ENCODE peak calls at places on chromosome 3, in ten cellular contexts. X is kidney, G is Panc1, M is AG04450, J is GM23248, T is testis, Z is A549, Y is lower lobe of right lung, F is esophagus muscularis mucosa, K is HepG2. A is an unnamed sample. For H3K9me3, the result is how much of the 10 kb centered on the place peaks cover.

GRCh38 chr3:113560845-113561623 is 28.7 kb downstream of the SIDT1 start:
- DNase-seq in F (no peak), Z (no peak), X (no peak), J (peak), T (no peak), K (no peak), Y (no peak), M (no peak), G (no peak), A (no peak)

GRCh38 chr3:8882171-8882593 is 81.1 kb downstream of the RAD18 start:
- DNase-seq in G (no peak), K (no peak), J (no peak), Y (no peak), F (no peak), X (no peak), Z (no peak), M (no peak), T (no peak), A (no peak)

GRCh38 chr3:24069045-24069444 is 124.0 kb downstream of the NR1D2 start:
- DNase-seq in G (no peak), J (peak), X (no peak), M (no peak), Z (no peak), T (no peak), K (peak), F (no peak), Y (no peak), A (no peak)

GRCh38 chr3:37745921-37746320 is 115.8 kb upstream of the CTDSPL start:
- DNase-seq in X (no peak), K (no peak), T (no peak), Y (no peak), G (no peak), F (peak), J (no peak), Z (no peak), M (no peak), A (no peak)

GRCh38 chr3:4976109-4976508 is 3.1 kb upstream of the BHLHE40 start:
- DNase-seq in K (peak), J (peak), Z (peak), M (no peak), G (no peak), T (peak), X (no peak), F (no peak), Y (peak), A (peak)

GRCh38 chr3:194069421-194070219 is 66.3 kb upstream of the HES1 start:
- DNase-seq in G (no peak), Z (no peak), J (peak), X (no peak), Y (no peak), T (no peak), M (no peak), F (no peak), K (peak), A (peak)

GRCh38 chr3:129336093-129336706 is 57.5 kb downstream of the HMCES start:
- DNase-seq in F (no peak), X (peak), M (no peak), T (no peak), Z (no peak), Y (no peak), K (no peak), J (no peak), G (no peak), A (no peak)

GRCh38 chr3:159486580-159486979 is 502.1 kb upstream of the IL12A start:
- DNase-seq in Y (no peak), G (no peak), K (peak), T (no peak), X (no peak), Z (peak), J (peak), M (no peak), F (no peak), A (no peak)

GRCh38 chr3:138491971-138492370 is 57.6 kb downstream of the ESYT3 start:
- DNase-seq in J (no peak), X (no peak), T (no peak), K (no peak), F (no peak), G (no peak), Z (no peak), Y (no peak), M (no peak), A (no peak)

GRCh38 chr3:119085070-119085439 is 50.4 kb upstream of the IGSF11 start:
- DNase-seq in Z (no peak), Y (no peak), K (no peak), J (no peak), X (no peak), T (no peak), M (no peak), G (no peak), F (no peak), A (no peak)

GRCh38 chr3:123076496-123077418 is 9.9 kb downstream of the PDIA5 start:
- DNase-seq in X (no peak), K (no peak), F (no peak), M (no peak), T (peak), G (no peak), J (no peak), Y (peak), Z (no peak), A (peak)

GRCh38 chr3:172517859-172518466 is 5.3 kb downstream of the TNFSF10 start:
- DNase-seq in M (no peak), K (no peak), G (no peak), X (no peak), J (peak), Z (no peak), T (no peak), Y (no peak), F (no peak), A (no peak)

GRCh38 chr3:184602406-184603155 is 41.0 kb downstream of the EPHB3 start:
- DNase-seq in F (no peak), G (no peak), J (no peak), T (peak), Z (peak), K (no peak), M (no peak), Y (no peak), X (no peak), A (no peak)

GRCh38 chr3:197847866-197848401 is 56.9 kb downstream of the LRCH3 start:
- DNase-seq in G (no peak), X (no peak), Z (no peak), F (no peak), T (no peak), M (no peak), Y (no peak), K (no peak), J (peak), A (peak)

GRCh38 chr3:65672876-65673815 is 365.6 kb downstream of the MAGI1 start:
- DNase-seq in F (no peak), K (peak), G (peak), Y (peak), M (peak), X (no peak), Z (peak), T (peak), J (peak), A (peak)

GRCh38 chr3:59839283-59839682 is 789.5 kb upstream of the CFAP20DC start:
- DNase-seq in F (no peak), X (no peak), T (no peak), M (peak), J (peak), Y (no peak), G (no peak), K (no peak), Z (no peak), A (no peak)

GRCh38 chr3:101310580-101311375 is 9.6 kb downstream of the IMPG2 start:
- DNase-seq in T (no peak), Z (no peak), X (no peak), G (no peak), M (peak), K (no peak), F (no peak), Y (no peak), J (no peak), A (no peak)

GRCh38 chr3:35594739-35595138 is 44.6 kb upstream of the ARPP21 start:
- DNase-seq in G (no peak), J (no peak), Y (no peak), X (no peak), T (no peak), F (no peak), Z (no peak), K (no peak), M (no peak), A (no peak)

GRCh38 chr3:130900959-130901358 is 7.1 kb downstream of the ATP2C1 start:
- DNase-seq in K (peak), F (no peak), Z (peak), G (no peak), X (no peak), J (no peak), M (no peak), T (no peak), Y (no peak), A (no peak)

GRCh38 chr3:180630360-180630759 is 28.4 kb downstream of the TTC14 start:
- DNase-seq in J (peak), G (no peak), T (no peak), M (no peak), K (no peak), Y (no peak), F (no peak), X (no peak), Z (no peak), A (no peak)

GRCh38 chr3:11165457-11165856 is 11.2 kb downstream of the HRH1 start:
- DNase-seq in Z (no peak), J (no peak), T (no peak), Y (no peak), G (no peak), F (no peak), M (no peak), K (no peak), X (no peak), A (no peak)

GRCh38 chr3:124172846-124173245 is 180.9 kb upstream of the ROPN1 start:
- DNase-seq in J (no peak), G (no peak), X (no peak), F (no peak), Z (no peak), K (no peak), Y (no peak), M (no peak), T (no peak), A (peak)

GRCh38 chr3:16600771-16601538 is 4.3 kb downstream of the DAZL start:
- DNase-seq in T (peak), K (peak), Z (peak), X (peak), Y (peak), M (peak), G (peak), F (no peak), J (peak), A (peak)

GRCh38 chr3:1962531-1963090 is 136.1 kb upstream of the CNTN4 start:
- DNase-seq in Y (no peak), T (no peak), F (no peak), J (no peak), X (no peak), G (no peak), M (no peak), K (no peak), Z (no peak), A (no peak)

GRCh38 chr3:42752961-42753360 is 20.1 kb downstream of the CCDC13 start:
- DNase-seq in X (no peak), J (no peak), Y (no peak), Z (no peak), T (no peak), M (no peak), K (no peak), F (no peak), G (no peak), A (no peak)

GRCh38 chr3:73493543-73494314 is 131.0 kb downstream of the PDZRN3 start:
- DNase-seq in M (no peak), F (peak), J (peak), Z (no peak), X (no peak), K (no peak), Y (no peak), G (no peak), T (no peak), A (no peak)

GRCh38 chr3:190911382-190911781 is 48.9 kb upstream of the GMNC start:
- DNase-seq in X (no peak), G (no peak), J (no peak), F (no peak), K (no peak), Y (no peak), M (no peak), T (no peak), Z (no peak), A (no peak)

GRCh38 chr3:10950476-10951294 is 41.9 kb upstream of the SLC6A1 start:
- DNase-seq in X (no peak), T (peak), F (no peak), M (peak), Y (no peak), G (no peak), K (peak), Z (peak), J (peak), A (peak)

GRCh38 chr3:146161725-146162047 is 702 bp upstream of the PLOD2 start:
- DNase-seq in K (peak), G (no peak), J (peak), X (peak), F (no peak), Y (no peak), M (no peak), T (peak), Z (no peak), A (no peak)

GRCh38 chr3:166013073-166013679 is 176.0 kb upstream of the BCHE start:
- DNase-seq in T (peak), G (peak), Y (no peak), X (no peak), M (peak), Z (peak), K (peak), J (peak), F (no peak), A (peak)

GRCh38 chr3:142904639-142905441 is 16.0 kb upstream of the PCOLCE2 start:
- DNase-seq in Z (no peak), M (no peak), Y (no peak), T (no peak), J (peak), X (no peak), F (no peak), K (peak), G (no peak), A (peak)

GRCh38 chr3:152346058-152346457 is 77.3 kb downstream of the MBNL1 start:
- DNase-seq in X (no peak), M (no peak), Y (no peak), F (no peak), K (no peak), Z (no peak), G (no peak), T (no peak), J (no peak), A (no peak)

GRCh38 chr3:125037498-125038150 is 18.2 kb downstream of the HEG1 start:
- DNase-seq in K (no peak), M (no peak), J (no peak), Z (no peak), G (no peak), F (no peak), X (no peak), T (no peak), Y (no peak), A (no peak)

GRCh38 chr3:151047636-151048035 is 37.8 kb upstream of the MED12L start:
- DNase-seq in G (no peak), J (no peak), Y (no peak), M (no peak), F (no peak), Z (peak), T (no peak), K (no peak), X (no peak), A (peak)

GRCh38 chr3:58164916-58165821 is 45.6 kb downstream of the DNASE1L3 start:
- DNase-seq in M (no peak), F (no peak), Y (no peak), Z (no peak), K (peak), T (no peak), G (no peak), X (peak), J (no peak), A (no peak)

GRCh38 chr3:134378818-134379217 is 4.6 kb upstream of the AMOTL2 start:
- DNase-seq in X (no peak), T (no peak), J (no peak), K (no peak), M (no peak), Z (no peak), F (no peak), Y (no peak), G (no peak), A (no peak)

GRCh38 chr3:114411811-114412803 is 118.3 kb downstream of the TIGIT start:
- DNase-seq in M (no peak), T (peak), G (no peak), F (no peak), K (peak), Z (peak), X (no peak), Y (no peak), J (peak), A (no peak)

GRCh38 chr3:4981688-4982494 is 2.7 kb downstream of the BHLHE40 start:
- DNase-seq in Z (no peak), X (no peak), Y (no peak), K (peak), F (no peak), M (no peak), T (no peak), J (peak), G (no peak), A (peak)

GRCh38 chr3:30989266-30989799 is 94.9 kb upstream of the GADL1 start:
- DNase-seq in Z (no peak), X (no peak), G (no peak), J (no peak), T (no peak), M (no peak), K (no peak), F (no peak), Y (no peak), A (no peak)

GRCh38 chr3:186787642-186788481 is 4.5 kb downstream of the EIF4A2 start:
- DNase-seq in T (no peak), J (peak), K (no peak), Z (no peak), M (no peak), X (no peak), Y (no peak), G (no peak), F (no peak), A (no peak)
- H3K27ac ChIP-seq in T (no peak), J (peak), K (no peak), Z (no peak), M (no peak), X (no peak), Y (no peak), G (peak), F (peak), A (no peak)

DNA sequence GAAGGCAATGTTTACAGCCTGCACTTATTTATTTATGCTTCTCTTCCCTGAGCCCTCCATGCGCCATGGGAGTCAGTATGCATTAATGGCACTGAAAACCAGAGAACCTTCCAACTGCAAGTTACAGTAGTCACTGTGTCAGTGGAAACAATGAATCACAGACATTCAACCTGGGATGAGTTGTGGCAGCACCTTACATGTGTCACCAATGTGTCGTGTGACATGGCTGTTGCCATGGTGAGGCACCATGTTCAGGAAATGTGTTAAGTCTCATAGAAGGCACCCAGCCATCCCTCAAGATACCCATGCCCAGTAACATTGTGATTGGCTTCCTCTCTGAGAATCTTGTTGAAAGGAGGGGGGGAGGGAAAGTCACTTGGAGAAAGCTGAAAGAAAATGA is 105.0 kb downstream of the FOXP1 start:
- DNase-seq in Y (no peak), T (no peak), K (no peak), X (no peak), G (no peak), F (no peak), M (no peak), Z (no peak), J (peak), A (no peak)
- H3K4me3 ChIP-seq in Y (no peak), T (no peak), K (no peak), X (no peak), G (no peak), F (no peak), M (no peak), Z (no peak), J (no peak), A (no peak)

GRCh38 chr3:121897296-121897695 is 3.1 kb downstream of the SLC15A2 start:
- DNase-seq in T (no peak), G (no peak), K (no peak), M (no peak), J (no peak), X (no peak), F (no peak), Y (no peak), Z (no peak), A (no peak)

GRCh38 chr3:121896823-121897222 is 2.6 kb downstream of the SLC15A2 start:
- DNase-seq in F (no peak), M (no peak), T (no peak), J (no peak), X (no peak), Y (no peak), Z (no peak), G (no peak), K (no peak), A (no peak)

GRCh38 chr3:121894191-121894990 is at the start of gene SLC15A2:
- DNase-seq in T (peak), M (no peak), X (no peak), J (no peak), F (no peak), Z (no peak), G (no peak), K (no peak), Y (peak), A (no peak)

GRCh38 chr3:121895121-121895520 is 920 bp downstream of the SLC15A2 start:
- DNase-seq in G (no peak), K (no peak), J (no peak), Z (no peak), M (no peak), F (no peak), T (no peak), Y (no peak), X (no peak), A (no peak)
- H3K9me3 ChIP-seq in G (under half), K (under half), J (under half), Z (under half), M (under half), F (under half), T (under half), Y (under half), X (under half), A (under half)

GRCh38 chr3:26280517-26280916 is 342.1 kb upstream of the LRRC3B start:
- DNase-seq in T (no peak), M (no peak), X (no peak), J (no peak), Z (no peak), K (no peak), F (no peak), Y (no peak), G (no peak), A (no peak)

GRCh38 chr3:26279091-26279490 is 343.5 kb upstream of the LRRC3B start:
- DNase-seq in X (no peak), T (no peak), K (no peak), G (no peak), J (no peak), M (no peak), F (no peak), Z (no peak), Y (no peak), A (no peak)

DNA sequence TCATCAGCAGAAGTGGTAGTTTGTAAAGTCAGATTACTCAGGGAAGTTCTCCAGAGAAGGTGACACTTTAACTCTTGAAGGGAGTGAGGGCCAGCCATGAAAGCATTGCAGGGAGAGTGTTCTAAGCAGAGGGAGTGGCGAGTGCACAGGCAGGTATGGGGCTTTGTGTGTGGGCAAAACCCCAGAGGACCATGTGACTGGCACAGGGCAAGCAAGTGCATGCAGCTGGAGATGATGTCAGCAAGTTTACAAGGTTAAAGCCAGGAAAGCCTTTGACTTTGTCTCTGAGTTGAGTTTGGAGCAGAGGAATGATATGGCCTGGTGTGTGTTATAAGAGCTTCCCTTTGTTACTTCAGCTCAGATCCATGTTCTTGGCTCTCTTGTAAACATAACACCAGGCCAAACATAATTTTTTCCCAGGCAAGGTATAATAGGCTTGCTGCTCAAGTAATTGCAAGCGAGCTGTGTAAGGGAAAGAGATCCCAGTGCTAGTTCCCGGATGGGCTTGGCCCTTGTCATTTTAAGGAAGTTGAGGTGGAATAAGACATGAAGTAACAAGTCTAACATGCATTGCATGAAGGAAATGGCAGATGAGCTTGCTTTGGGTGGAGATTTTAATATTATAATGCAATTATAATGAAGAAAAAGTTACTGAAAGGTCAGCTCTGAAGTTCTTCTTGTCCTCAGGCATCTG is 341.1 kb upstream of the LRRC3B start:
- DNase-seq in Z (no peak), J (no peak), Y (no peak), M (no peak), G (no peak), X (no peak), T (no peak), F (no peak), K (no peak), A (no peak)
- H3K27ac ChIP-seq in Z (no peak), J (no peak), Y (no peak), M (no peak), G (no peak), X (no peak), T (no peak), F (no peak), K (no peak), A (no peak)

GRCh38 chr3:13879946-13880810 is at the start of gene WNT7A:
- DNase-seq in F (no peak), M (no peak), J (peak), X (peak), T (peak), G (no peak), Z (peak), Y (no peak), K (no peak), A (no peak)
- H3K4me3 ChIP-seq in F (peak), M (no peak), J (peak), X (no peak), T (peak), G (peak), Z (peak), Y (peak), K (peak), A (peak)

GRCh38 chr3:157195965-157196364 is 36.0 kb upstream of the CCNL1 start:
- DNase-seq in K (no peak), G (no peak), M (no peak), Y (no peak), T (no peak), X (no peak), F (no peak), Z (no peak), J (no peak), A (no peak)

GRCh38 chr3:157188391-157188790 is 28.4 kb upstream of the CCNL1 start:
- DNase-seq in J (no peak), Z (no peak), F (no peak), G (no peak), X (no peak), Y (no peak), M (no peak), K (no peak), T (no peak), A (no peak)

GRCh38 chr3:157190242-157190876 is 30.4 kb upstream of the CCNL1 start:
- DNase-seq in F (no peak), T (no peak), K (no peak), X (no peak), J (no peak), M (no peak), Z (no peak), G (no peak), Y (no peak), A (no peak)
- H3K9me3 ChIP-seq in F (under half), T (under half), K (under half), X (under half), J (under half), M (under half), Z (under half), G (under half), Y (under half), A (under half)

A was measured in small intestine.